ENCODE peak calls at places on chromosomes 4 and X, in four cellular contexts. One of them, this sample, is unnamed.

GRCh38 chr4:22202351-22203343 is 254.1 kb upstream of the KCNIP4 start:
- DNase-seq in K562: no peak
- DNase-seq in A549: no peak
- DNase-seq in HepG2: no peak
- DNase-seq in this sample: no peak

GRCh38 chr4:173518419-173519102 is 11.5 kb downstream of the HAND2 start:
- DNase-seq in K562: no peak
- DNase-seq in A549: no peak
- DNase-seq in HepG2: no peak
- DNase-seq in this sample: no peak

GRCh38 chrX:138886769-138887168 is 175.3 kb upstream of the FGF13 start:
- DNase-seq in A549: no peak
- DNase-seq in K562: no peak
- DNase-seq in HepG2: peak; percentile 0
- DNase-seq in this sample: no peak

GRCh38 chrX:76427560-76428242 is at the start of gene MAGEE1:
- DNase-seq in HepG2: peak; percentile 34
- DNase-seq in A549: peak; percentile 50
- DNase-seq in K562: peak; percentile 67
- DNase-seq in this sample: peak; percentile 75

GRCh38 chr4:152039085-152039484 is 278.3 kb upstream of the GATB start:
- DNase-seq in A549: no peak
- DNase-seq in HepG2: no peak
- DNase-seq in K562: no peak
- DNase-seq in this sample: no peak

GRCh38 chrX:50081282-50081955 is 119.4 kb downstream of the AKAP4 start:
- DNase-seq in HepG2: peak; percentile 10
- DNase-seq in K562: no peak
- DNase-seq in A549: no peak
- DNase-seq in this sample: peak; percentile 33

GRCh38 chrX:12685541-12685940 is 105.7 kb upstream of the PRPS2 start:
- DNase-seq in HepG2: no peak
- DNase-seq in A549: no peak
- DNase-seq in K562: no peak
- DNase-seq in this sample: no peak

GRCh38 chr4:23934915-23935314 is 45.1 kb upstream of the PPARGC1A start:
- DNase-seq in K562: no peak
- DNase-seq in HepG2: no peak
- DNase-seq in A549: no peak
- DNase-seq in this sample: no peak

GRCh38 chr4:82780398-82781231 is 18.0 kb downstream of the SCD5 start:
- DNase-seq in HepG2: peak; percentile 57
- DNase-seq in A549: no peak
- DNase-seq in K562: no peak
- DNase-seq in this sample: peak; percentile 25

GRCh38 chr4:183355405-183355804 is 33.2 kb upstream of the CLDN24 start:
- DNase-seq in A549: no peak
- DNase-seq in HepG2: no peak
- DNase-seq in K562: no peak
- DNase-seq in this sample: no peak

GRCh38 chr4:12692815-12693214 is 791.3 kb downstream of the RAB28 start:
- DNase-seq in K562: no peak
- DNase-seq in HepG2: no peak
- DNase-seq in A549: no peak
- DNase-seq in this sample: no peak

GRCh38 chr4:111689214-111689613 is 456.0 kb upstream of the FAM241A start:
- DNase-seq in HepG2: no peak
- DNase-seq in K562: no peak
- DNase-seq in A549: no peak
- DNase-seq in this sample: no peak
- TF ChIP-seq NR3C1 in HepG2: no peak
- TF ChIP-seq NR3C1 in K562: no peak
- TF ChIP-seq NR3C1 in A549: no peak
- TF ChIP-seq NR3C1 in this sample: no peak

GRCh38 chrX:154401045-154401799 is 3.0 kb downstream of the RPL10 start:
- DNase-seq in HepG2: peak; percentile 70
- DNase-seq in A549: no peak
- DNase-seq in K562: no peak
- DNase-seq in this sample: no peak
- TF ChIP-seq NR3C1 in HepG2: no peak
- TF ChIP-seq NR3C1 in A549: no peak
- TF ChIP-seq NR3C1 in K562: no peak
- TF ChIP-seq NR3C1 in this sample: no peak

GRCh38 chr4:41657561-41657960 is 91.0 kb downstream of the PHOX2B start:
- DNase-seq in K562: no peak
- DNase-seq in A549: no peak
- DNase-seq in HepG2: no peak
- DNase-seq in this sample: no peak

GRCh38 chr4:41658106-41658505 is 90.4 kb downstream of the PHOX2B start:
- DNase-seq in HepG2: no peak
- DNase-seq in K562: no peak
- DNase-seq in A549: no peak
- DNase-seq in this sample: no peak

GRCh38 chr4:41653523-41653922 is 95.0 kb downstream of the PHOX2B start:
- DNase-seq in HepG2: no peak
- DNase-seq in K562: no peak
- DNase-seq in A549: no peak
- DNase-seq in this sample: no peak

GRCh38 chr4:41655177-41655576 is 93.3 kb downstream of the PHOX2B start:
- DNase-seq in HepG2: no peak
- DNase-seq in K562: no peak
- DNase-seq in A549: no peak
- DNase-seq in this sample: no peak

DNA sequence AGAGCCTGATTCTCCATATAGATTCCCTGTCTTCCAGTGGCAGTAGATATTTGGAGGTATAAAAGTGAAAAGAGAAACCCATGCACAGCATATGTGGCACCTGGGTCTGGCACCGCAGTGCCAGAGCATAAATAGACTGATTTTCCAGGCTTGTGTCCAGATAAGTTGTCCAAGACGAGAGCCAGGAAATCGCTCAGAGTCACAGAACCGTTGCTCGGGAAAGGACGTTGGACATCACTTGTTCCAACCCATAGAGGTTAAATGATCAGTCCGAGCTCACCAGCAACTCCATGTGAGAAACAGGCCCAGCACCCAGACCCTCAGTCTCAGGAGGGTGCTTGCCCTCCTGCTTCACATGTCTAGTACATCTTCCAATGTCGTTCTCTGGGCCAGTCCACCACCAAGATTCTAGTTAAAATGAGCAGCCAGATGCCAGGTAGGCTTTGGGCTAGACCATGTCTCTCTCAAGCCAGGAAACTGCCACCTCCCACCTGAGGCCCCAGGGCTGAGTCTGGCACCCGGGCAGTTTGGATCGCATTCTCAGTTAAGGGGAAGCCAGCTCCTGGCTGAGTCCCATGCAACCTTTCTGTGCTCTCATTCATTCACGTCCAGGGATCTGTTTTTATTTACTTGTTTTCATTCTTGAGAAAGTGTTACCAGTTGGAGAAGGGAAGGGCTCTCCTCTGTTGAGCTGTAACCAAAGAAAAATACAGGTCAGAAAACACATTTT is 91.8 kb downstream of the PHOX2B start:
- DNase-seq in HepG2: no peak
- DNase-seq in A549: no peak
- DNase-seq in K562: no peak
- DNase-seq in this sample: no peak
- TF ChIP-seq NR3C1 in HepG2: no peak
- TF ChIP-seq NR3C1 in A549: no peak
- TF ChIP-seq NR3C1 in K562: no peak
- TF ChIP-seq NR3C1 in this sample: no peak

GRCh38 chrX:45524805-45525204 is 324.1 kb upstream of the DIPK2B start:
- DNase-seq in HepG2: no peak
- DNase-seq in A549: no peak
- DNase-seq in K562: no peak
- DNase-seq in this sample: no peak

GRCh38 chrX:45527834-45528233 is 327.2 kb upstream of the DIPK2B start:
- DNase-seq in K562: no peak
- DNase-seq in HepG2: no peak
- DNase-seq in A549: no peak
- DNase-seq in this sample: no peak

GRCh38 chrX:45518552-45518951 is 317.9 kb upstream of the DIPK2B start:
- DNase-seq in A549: no peak
- DNase-seq in K562: no peak
- DNase-seq in HepG2: no peak
- DNase-seq in this sample: no peak

GRCh38 chrX:45524296-45524695 is 323.6 kb upstream of the DIPK2B start:
- DNase-seq in HepG2: no peak
- DNase-seq in A549: no peak
- DNase-seq in K562: no peak
- DNase-seq in this sample: no peak
- TF ChIP-seq NR3C1 in HepG2: no peak
- TF ChIP-seq NR3C1 in A549: no peak
- TF ChIP-seq NR3C1 in K562: no peak
- TF ChIP-seq NR3C1 in this sample: no peak

GRCh38 chrX:63349307-63349706 is 1.8 kb downstream of the SPIN4 start:
- DNase-seq in A549: no peak
- DNase-seq in HepG2: no peak
- DNase-seq in K562: no peak
- DNase-seq in this sample: no peak
- TF ChIP-seq NR3C1 in A549: no peak
- TF ChIP-seq NR3C1 in HepG2: no peak
- TF ChIP-seq NR3C1 in K562: no peak
- TF ChIP-seq NR3C1 in this sample: no peak

DNA sequence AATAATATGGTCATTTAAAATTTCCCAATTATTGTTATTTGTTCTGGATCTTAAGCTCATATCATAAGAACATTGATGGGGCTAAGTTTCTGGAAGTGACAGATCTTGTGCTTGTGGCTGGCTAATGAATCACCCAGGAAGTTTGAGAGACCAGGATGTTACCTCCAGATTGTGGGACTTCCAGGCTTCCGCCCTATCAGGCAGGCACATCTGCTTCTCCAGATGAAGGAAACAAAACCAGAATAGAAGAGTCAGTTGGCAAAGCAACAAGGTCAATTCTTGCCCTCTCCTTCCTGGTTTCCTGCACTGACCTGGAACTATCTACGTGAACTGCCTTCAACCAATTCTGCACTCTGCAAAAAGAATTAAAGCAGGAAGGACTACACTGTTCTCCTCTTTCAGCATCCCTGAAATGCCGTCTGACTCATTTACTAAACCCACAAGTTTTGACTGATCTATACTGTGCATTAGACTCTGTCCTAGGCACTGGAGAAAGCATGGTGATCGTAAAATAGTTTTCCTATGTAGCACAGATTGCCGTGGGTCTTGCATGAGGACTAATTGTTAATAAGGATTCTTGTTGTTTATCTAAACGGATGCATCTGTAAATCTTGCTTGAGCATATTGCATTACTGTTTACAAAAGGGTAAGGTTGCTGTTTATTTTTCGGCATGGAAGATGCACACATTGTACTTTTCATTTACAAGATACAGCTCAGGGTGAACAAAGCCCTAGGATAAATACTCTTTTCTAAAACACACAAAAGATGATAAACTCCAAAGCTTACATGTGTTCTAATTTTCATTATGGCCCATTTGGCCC is 74.6 kb downstream of the AMELX start:
- DNase-seq in K562: peak; percentile 70
- DNase-seq in HepG2: no peak
- DNase-seq in A549: no peak
- DNase-seq in this sample: no peak
- TF ChIP-seq NR3C1 in K562: no peak
- TF ChIP-seq NR3C1 in HepG2: no peak
- TF ChIP-seq NR3C1 in A549: no peak
- TF ChIP-seq NR3C1 in this sample: no peak

GRCh38 chrX:74383611-74384010 is 37.7 kb upstream of the SLC16A2 start:
- DNase-seq in K562: no peak
- DNase-seq in A549: peak; percentile 36
- DNase-seq in HepG2: peak; percentile 13
- DNase-seq in this sample: peak; percentile 32
- TF ChIP-seq NR3C1 in K562: no peak
- TF ChIP-seq NR3C1 in A549: no peak
- TF ChIP-seq NR3C1 in HepG2: no peak
- TF ChIP-seq NR3C1 in this sample: no peak

DNA sequence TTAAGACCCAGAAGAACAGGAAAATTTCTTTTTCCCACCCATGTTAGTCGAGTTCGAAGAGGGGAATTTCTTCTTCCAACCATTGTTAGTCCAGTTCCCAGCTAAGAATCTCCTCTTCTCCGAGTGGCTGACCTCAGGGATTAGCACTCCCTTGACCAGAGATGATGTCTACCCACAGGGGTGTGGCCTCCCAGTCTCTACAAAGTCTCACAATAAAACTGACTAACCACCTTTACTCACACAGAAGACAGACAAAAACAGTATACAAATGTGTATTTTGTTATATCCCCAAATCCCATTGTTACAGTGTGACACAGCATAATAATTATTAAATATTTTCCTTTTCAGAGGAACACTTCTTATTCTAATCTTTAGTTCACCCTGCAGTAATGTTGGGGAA is 62.8 kb upstream of the NFKB1 start:
- DNase-seq in A549: peak; percentile 6
- DNase-seq in HepG2: no peak
- DNase-seq in K562: no peak
- DNase-seq in this sample: no peak
- TF ChIP-seq NR3C1 in A549: no peak
- TF ChIP-seq NR3C1 in HepG2: no peak
- TF ChIP-seq NR3C1 in K562: no peak
- TF ChIP-seq NR3C1 in this sample: no peak

DNA sequence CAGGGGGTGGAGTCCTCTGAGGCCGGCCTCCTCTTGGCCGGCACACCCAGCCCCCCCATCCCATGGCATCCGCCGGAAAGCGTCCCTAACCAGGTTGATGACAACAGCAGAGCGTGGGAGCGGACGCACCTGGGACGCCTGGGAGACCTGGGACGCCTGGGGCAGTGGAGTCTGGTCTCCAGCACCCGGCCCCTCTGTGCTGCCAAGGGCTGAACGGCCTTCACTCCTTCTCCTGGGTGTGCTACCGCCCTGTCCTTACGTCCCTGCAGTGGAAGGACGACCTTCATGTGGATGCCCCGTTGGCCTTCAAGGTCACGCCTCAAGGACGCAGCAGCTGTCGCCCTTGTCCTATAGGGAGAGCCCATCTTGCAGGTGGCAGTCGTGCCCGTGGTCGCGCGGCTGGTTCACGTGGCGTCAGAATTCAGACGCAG is 26.9 kb downstream of the NKX1-1 start:
- DNase-seq in K562: no peak
- DNase-seq in A549: no peak
- DNase-seq in HepG2: no peak
- DNase-seq in this sample: peak; percentile 8
- TF ChIP-seq NR3C1 in K562: no peak
- TF ChIP-seq NR3C1 in A549: no peak
- TF ChIP-seq NR3C1 in HepG2: no peak
- TF ChIP-seq NR3C1 in this sample: no peak

DNA sequence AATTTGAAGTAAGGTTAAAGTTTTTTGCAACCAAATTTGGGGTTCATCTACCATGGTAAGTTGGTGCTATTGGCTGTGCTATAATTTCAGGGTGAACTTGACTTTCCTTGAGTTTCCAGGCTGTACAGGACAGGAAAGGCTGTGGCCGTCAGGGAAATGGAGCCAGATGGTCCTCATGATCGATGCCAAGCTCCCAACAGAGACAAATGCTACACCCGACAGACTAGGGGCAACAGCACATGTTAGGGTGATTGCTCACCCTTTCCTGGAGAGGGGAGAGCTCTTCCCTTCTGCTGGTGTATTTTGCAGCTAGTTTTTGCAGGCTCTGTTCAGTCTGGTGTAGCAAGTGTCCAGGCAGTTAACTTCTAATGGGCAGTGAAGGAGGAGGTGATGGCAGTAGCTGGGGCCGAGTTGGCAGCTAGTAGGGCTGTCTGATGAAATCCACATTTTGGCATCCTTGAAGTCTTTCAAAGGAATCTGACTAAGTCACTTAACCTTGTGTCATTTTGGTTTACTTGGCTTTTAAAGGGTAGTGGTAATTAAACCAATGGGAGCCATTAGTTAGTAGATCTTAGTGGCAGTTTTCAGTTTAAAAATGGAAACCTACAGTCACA is 47.8 kb downstream of the GAB1 start:
- DNase-seq in HepG2: no peak
- DNase-seq in A549: no peak
- DNase-seq in K562: no peak
- DNase-seq in this sample: no peak
- TF ChIP-seq NR3C1 in HepG2: no peak
- TF ChIP-seq NR3C1 in A549: no peak
- TF ChIP-seq NR3C1 in K562: no peak
- TF ChIP-seq NR3C1 in this sample: no peak

This sample was measured in WTC11.